ENCODE peak calls at places on chromosomes 1 and 21, in ten cellular contexts. G, C, E, F, Q, T, D, M, P and Y are unnamed samples.

GRCh38 chr1:202107321-202107761 is 15.4 kb upstream of the GPR37L1 start:
- DNase-seq in C (peak; percentile 87), E (no peak), P (no peak), M (no peak), T (no peak), Q (peak; percentile 68), G (no peak), D (peak; percentile 55), F (no peak), Y (no peak)

GRCh38 chr1:25135903-25136302 is 96.4 kb downstream of the SYF2 start:
- DNase-seq in D (no peak), G (no peak), E (no peak), F (no peak), P (no peak), C (no peak), M (no peak), Q (no peak), T (no peak), Y (no peak)

GRCh38 chr1:32349211-32349708 is 13.0 kb downstream of the FAM229A start:
- DNase-seq in F (peak; percentile 81), G (no peak), P (peak; percentile 18), M (no peak), D (no peak), Q (peak; percentile 70), C (peak; percentile 64), E (no peak), T (no peak), Y (no peak)

GRCh38 chr1:191592907-191593306 is 565.4 kb upstream of the RGS18 start:
- DNase-seq in T (no peak), Q (no peak), C (no peak), P (no peak), G (no peak), E (no peak), F (no peak), D (no peak), M (no peak), Y (no peak)

GRCh38 chr1:234544094-234544579 is 65.2 kb upstream of the TARBP1 start:
- DNase-seq in C (no peak), M (peak; percentile 58), T (no peak), G (no peak), D (peak; percentile 58), E (peak; percentile 79), F (peak; percentile 98), Q (no peak), P (peak; percentile 91), Y (no peak)

GRCh38 chr1:234929369-234929768 is 199.3 kb downstream of the TOMM20 start:
- DNase-seq in F (no peak), E (no peak), G (no peak), P (no peak), D (no peak), C (no peak), Q (no peak), T (no peak), M (no peak), Y (no peak)

GRCh38 chr1:87336623-87337067 is 8.0 kb downstream of the LMO4 start:
- DNase-seq in M (no peak), E (no peak), Q (no peak), P (no peak), F (no peak), T (no peak), D (no peak), G (no peak), C (no peak), Y (no peak)

GRCh38 chr1:48644190-48644930 is 132.3 kb downstream of the BEND5 start:
- DNase-seq in M (no peak), D (no peak), P (no peak), G (no peak), Q (no peak), C (no peak), T (no peak), E (no peak), F (no peak), Y (no peak)

GRCh38 chr1:244353572-244354091 is 98.1 kb downstream of the ADSS2 start:
- DNase-seq in Q (peak; percentile 67), F (peak; percentile 97), G (peak; percentile 44), M (no peak), C (peak; percentile 69), P (peak; percentile 91), E (no peak), T (no peak), D (peak; percentile 83), Y (no peak)

DNA sequence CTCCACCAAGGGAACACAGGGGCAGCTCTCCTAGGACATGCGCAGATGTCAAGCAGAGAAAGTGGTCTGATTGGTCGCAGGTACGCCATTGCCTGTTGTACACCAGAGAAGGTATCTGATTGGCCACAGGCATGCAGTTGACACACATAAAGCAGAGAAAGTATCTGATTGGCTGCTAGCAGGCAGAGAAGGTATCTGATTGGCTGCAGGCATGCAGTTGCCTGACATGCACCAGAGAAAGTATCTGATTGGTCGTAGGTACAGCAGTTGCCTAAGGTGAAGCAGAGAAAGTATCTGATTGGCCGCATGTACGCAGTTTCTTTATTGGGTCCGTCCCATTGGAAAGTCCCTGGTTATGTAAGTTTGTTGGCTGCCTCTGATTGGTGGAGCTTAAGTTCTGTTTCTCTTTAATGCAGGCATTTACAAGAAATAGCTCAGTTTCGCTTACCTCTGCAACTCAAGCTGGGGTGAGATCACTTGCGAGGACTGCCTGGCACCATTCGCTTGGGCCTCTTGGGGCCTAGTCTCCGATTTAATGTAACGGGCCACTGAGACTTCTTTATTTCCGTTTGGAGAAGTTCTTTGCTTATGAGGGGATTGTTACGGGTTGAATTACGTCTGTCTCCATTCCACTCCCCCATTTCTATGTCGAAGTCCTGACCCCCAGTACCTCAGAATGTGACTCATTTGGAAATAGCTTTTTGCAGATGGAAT is 74.2 kb downstream of the SIK1 start:
- DNase-seq in E (no peak), P (peak; percentile 24), C (no peak), T (peak; percentile 74), D (peak; percentile 71), Q (no peak), F (no peak), M (no peak), G (no peak), Y (no peak)
- TF ChIP-seq CTCF in E (no peak), P (no peak), C (no peak), T (no peak), D (no peak), Q (no peak), F (no peak), M (no peak), G (no peak), Y (no peak)

DNA sequence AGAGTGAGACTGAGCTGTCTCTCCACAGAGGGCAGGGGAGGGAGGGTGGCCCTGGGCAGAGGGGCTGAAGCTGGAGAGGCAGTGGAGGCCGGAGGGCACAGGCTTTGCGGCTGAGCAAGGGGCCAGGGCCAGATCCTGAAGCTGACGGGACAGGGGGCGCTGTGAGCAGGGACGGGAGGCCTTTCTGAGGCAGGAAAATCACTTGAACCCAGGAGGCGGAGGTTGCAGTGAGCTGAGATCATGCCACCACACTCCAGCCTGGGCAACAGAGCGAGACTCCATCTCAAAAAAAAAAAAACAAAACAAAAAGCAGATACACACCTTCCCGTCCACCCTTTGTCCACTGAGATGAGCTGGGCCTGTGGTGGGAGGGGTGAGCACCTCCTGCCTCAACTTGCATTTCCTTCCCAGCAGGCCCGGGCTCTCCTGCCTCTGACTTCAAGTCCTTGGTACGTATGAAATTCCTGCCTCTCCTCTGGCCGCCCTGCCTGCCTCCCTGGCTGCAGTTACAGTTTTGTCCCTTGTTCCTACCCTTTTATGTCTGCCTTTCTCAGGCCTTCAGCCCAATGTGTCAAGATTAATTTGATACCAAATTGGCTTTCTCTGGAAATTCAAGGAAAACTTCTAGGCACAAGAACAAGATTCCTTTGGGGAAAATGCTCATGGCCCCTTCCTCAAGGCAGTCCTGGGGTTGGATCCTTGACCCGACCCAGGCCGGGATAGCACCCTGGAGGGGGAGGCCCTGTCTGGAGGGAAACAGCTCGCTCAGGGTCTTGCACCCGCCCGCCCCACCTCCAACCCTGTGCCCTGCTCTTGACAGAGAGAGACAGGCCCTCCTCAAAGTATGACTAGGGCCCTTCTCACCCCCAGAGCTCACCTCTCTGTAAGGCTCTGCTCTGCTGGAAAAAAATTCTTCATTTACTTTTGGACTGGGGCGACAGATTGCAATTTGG is 11.2 kb upstream of the ADAMTSL4 start:
- DNase-seq in G (no peak), D (no peak), P (peak; percentile 94), M (no peak), F (peak; percentile 87), C (no peak), Q (peak; percentile 40), E (no peak), T (no peak), Y (no peak)
- TF ChIP-seq CTCF in G (peak; percentile 46), D (no peak), P (peak; percentile 22), M (no peak), F (no peak), C (no peak), Q (no peak), E (no peak), T (no peak), Y (no peak)

GRCh38 chr21:38208118-38208517 is 48.7 kb upstream of the KCNJ15 start:
- DNase-seq in P (no peak), M (no peak), C (no peak), E (no peak), G (no peak), F (no peak), T (no peak), Q (no peak), D (no peak), Y (no peak)

GRCh38 chr21:38203229-38203628 is 53.6 kb upstream of the KCNJ15 start:
- DNase-seq in F (no peak), T (no peak), D (no peak), E (no peak), C (no peak), G (no peak), Q (no peak), M (no peak), P (no peak), Y (no peak)

GRCh38 chr21:38202811-38203210 is 54.0 kb upstream of the KCNJ15 start:
- DNase-seq in T (no peak), E (no peak), F (no peak), M (no peak), D (no peak), G (no peak), Q (no peak), C (no peak), P (no peak), Y (no peak)
- TF ChIP-seq CTCF in T (no peak), E (no peak), F (no peak), M (no peak), D (no peak), G (no peak), Q (no peak), C (no peak), P (no peak), Y (no peak)

GRCh38 chr21:17925000-17925610 is 105.9 kb upstream of the C21orf91 start:
- DNase-seq in F (peak; percentile 54), G (no peak), M (no peak), Q (no peak), E (no peak), T (peak; percentile 57), C (no peak), P (peak; percentile 51), D (peak; percentile 30), Y (no peak)

GRCh38 chr21:17921579-17922530 is 102.7 kb upstream of the C21orf91 start:
- DNase-seq in P (peak; percentile 91), M (no peak), G (peak; percentile 96), D (no peak), C (no peak), E (no peak), T (no peak), F (peak; percentile 65), Q (no peak), Y (no peak)

GRCh38 chr21:17929514-17929913 is 110.4 kb upstream of the C21orf91 start:
- DNase-seq in E (no peak), P (no peak), D (no peak), F (no peak), C (no peak), Q (no peak), M (no peak), G (no peak), T (no peak), Y (no peak)

GRCh38 chr21:17930102-17930501 is 110.9 kb upstream of the C21orf91 start:
- DNase-seq in T (no peak), M (no peak), G (no peak), E (no peak), P (no peak), C (no peak), F (no peak), Q (no peak), D (no peak), Y (no peak)

GRCh38 chr21:17925900-17926299 is 106.7 kb upstream of the C21orf91 start:
- DNase-seq in P (peak; percentile 33), G (no peak), E (no peak), D (no peak), Q (no peak), T (no peak), M (no peak), C (no peak), F (peak; percentile 24), Y (no peak)
- TF ChIP-seq CTCF in P (peak; percentile 61), G (no peak), E (peak; percentile 43), D (no peak), Q (peak; percentile 41), T (no peak), M (no peak), C (peak; percentile 8), F (peak; percentile 48), Y (no peak)